ENCODE peak calls at places on chromosomes 3 and 15, in ten cellular contexts. E, K, M, W, O, J, Q, B, Y and X are unnamed samples.

GRCh38 chr3:159252772-159253384 is 451.0 kb downstream of the MFSD1 start:
- DNase-seq in K (no peak), W (no peak), E (no peak), M (no peak), B (no peak), Q (no peak), O (peak), Y (peak), J (peak), X (peak)

GRCh38 chr3:30711867-30712266 is 105.5 kb downstream of the TGFBR2 start:
- DNase-seq in M (no peak), K (no peak), E (no peak), O (no peak), Q (no peak), B (no peak), W (no peak), Y (no peak), J (no peak), X (no peak)

GRCh38 chr15:83698294-83698693 is 44.4 kb downstream of the ADAMTSL3 start:
- DNase-seq in Y (peak), Q (no peak), M (peak), E (no peak), O (no peak), B (peak), W (peak), K (peak), J (no peak), X (peak)

GRCh38 chr3:41365973-41366372 is 166.7 kb downstream of the CTNNB1 start:
- DNase-seq in E (no peak), M (no peak), K (no peak), W (no peak), Y (no peak), B (no peak), J (no peak), O (no peak), Q (no peak), X (no peak)

GRCh38 chr15:38275951-38276350 is 23.3 kb downstream of the SPRED1 start:
- DNase-seq in E (no peak), O (no peak), B (no peak), Y (peak), M (no peak), J (no peak), K (no peak), W (no peak), Q (no peak), X (peak)

GRCh38 chr3:155362808-155363689 is 69.6 kb upstream of the STRIT1 start:
- DNase-seq in M (no peak), O (no peak), W (no peak), E (no peak), J (no peak), Q (no peak), Y (no peak), B (no peak), K (no peak), X (no peak)

GRCh38 chr3:119145500-119146167 is at the start of gene TEX55:
- DNase-seq in Q (no peak), O (peak), Y (peak), J (peak), W (no peak), M (no peak), B (no peak), K (no peak), E (peak), X (peak)

GRCh38 chr15:72086920-72087648 is 30.9 kb downstream of the MYO9A start:
- DNase-seq in O (no peak), Y (no peak), J (no peak), M (no peak), Q (no peak), B (no peak), K (no peak), E (peak), W (no peak), X (no peak)

GRCh38 chr3:191774485-191774884 is 313.5 kb downstream of the PYDC2 start:
- DNase-seq in W (no peak), M (no peak), E (no peak), Y (no peak), J (no peak), B (no peak), Q (peak), K (no peak), O (no peak), X (peak)

GRCh38 chr3:10744098-10744465 is 71.9 kb upstream of the SLC6A11 start:
- DNase-seq in E (no peak), Y (no peak), B (no peak), W (no peak), J (peak), Q (no peak), M (no peak), O (peak), K (no peak), X (no peak)

GRCh38 chr15:75620776-75621536 is 4.6 kb downstream of the SNUPN start:
- DNase-seq in K (peak), B (peak), Y (peak), O (no peak), W (peak), Q (no peak), E (peak), M (peak), J (no peak), X (peak)

GRCh38 chr3:24958910-24959447 is 464.3 kb upstream of the THRB start:
- DNase-seq in Y (no peak), W (no peak), B (no peak), E (no peak), K (no peak), O (no peak), J (no peak), Q (no peak), M (no peak), X (no peak)

GRCh38 chr3:197575362-197575761 is 19.6 kb upstream of the BDH1 start:
- DNase-seq in Q (no peak), M (no peak), J (no peak), W (no peak), B (no peak), Y (no peak), E (no peak), O (peak), K (no peak), X (peak)

GRCh38 chr15:75123395-75123794 is 78.3 kb upstream of the C15orf39 start:
- DNase-seq in O (no peak), K (no peak), B (no peak), Q (no peak), W (no peak), J (no peak), E (no peak), M (no peak), Y (peak), X (no peak)

GRCh38 chr3:72896996-72897757 is 9.3 kb downstream of the GXYLT2 start:
- DNase-seq in K (no peak), Y (peak), Q (no peak), M (no peak), E (no peak), W (no peak), B (no peak), O (no peak), J (no peak), X (no peak)

GRCh38 chr3:97917813-97918536 is 54.3 kb downstream of the RIOX2 start:
- DNase-seq in Q (no peak), W (no peak), O (no peak), K (no peak), M (no peak), B (no peak), J (no peak), Y (peak), E (no peak), X (peak)

GRCh38 chr3:69282191-69282590 is 103.7 kb downstream of the FRMD4B start:
- DNase-seq in B (no peak), O (peak), K (no peak), Y (no peak), E (no peak), J (no peak), M (no peak), W (no peak), Q (no peak), X (no peak)

GRCh38 chr3:137525471-137525870 is 238.6 kb upstream of the SOX14 start:
- DNase-seq in M (no peak), K (no peak), E (no peak), O (no peak), Y (no peak), B (no peak), Q (no peak), J (peak), W (no peak), X (no peak)

GRCh38 chr3:40851836-40852235 is 327.1 kb downstream of the ZNF621 start:
- DNase-seq in Y (no peak), Q (no peak), K (no peak), W (no peak), M (no peak), B (no peak), E (no peak), O (no peak), J (no peak), X (no peak)

GRCh38 chr3:38805765-38806386 is 10.1 kb downstream of the SCN10A start:
- DNase-seq in B (no peak), J (peak), O (peak), Y (peak), K (no peak), Q (peak), M (no peak), E (no peak), W (no peak), X (peak)

GRCh38 chr3:128095222-128095703 is 28.3 kb downstream of the RUVBL1 start:
- DNase-seq in J (peak), Q (peak), B (peak), M (peak), Y (peak), O (peak), E (peak), K (peak), W (peak), X (peak)

GRCh38 chr3:196517919-196518318 is 2.8 kb upstream of the SMCO1 start:
- DNase-seq in Q (no peak), W (no peak), B (no peak), K (no peak), E (no peak), M (no peak), Y (no peak), O (peak), J (no peak), X (peak)

GRCh38 chr3:72100626-72101187 is 315.8 kb upstream of the PROK2 start:
- DNase-seq in E (peak), K (peak), Y (peak), W (peak), M (peak), B (peak), Q (peak), O (peak), J (peak), X (peak)

GRCh38 chr3:114848087-114848486 is 299.0 kb downstream of the ZBTB20 start:
- DNase-seq in Q (no peak), K (no peak), E (peak), W (peak), B (no peak), M (no peak), O (no peak), Y (no peak), J (no peak), X (no peak)

GRCh38 chr3:130975251-130975650 is 51.4 kb downstream of the ASTE1 start:
- DNase-seq in W (no peak), M (no peak), Q (no peak), K (no peak), B (no peak), J (no peak), Y (no peak), E (no peak), O (no peak), X (peak)

GRCh38 chr15:51193979-51194378 is 99.3 kb upstream of the TNFAIP8L3 start:
- DNase-seq in O (no peak), Q (no peak), K (no peak), E (no peak), W (no peak), B (no peak), Y (no peak), J (no peak), M (no peak), X (no peak)

GRCh38 chr3:140942221-140943104 is 827 bp downstream of the SLC25A36 start:
- DNase-seq in W (peak), Q (no peak), Y (peak), O (peak), J (peak), K (peak), B (peak), E (peak), M (peak), X (peak)

GRCh38 chr15:73802336-73803105 is 49.4 kb upstream of the INSYN1 start:
- DNase-seq in M (no peak), Y (no peak), O (no peak), E (no peak), W (peak), B (peak), J (no peak), K (peak), Q (no peak), X (no peak)

GRCh38 chr3:99753268-99753975 is 64.2 kb upstream of the CMSS1 start:
- DNase-seq in W (no peak), Y (peak), B (no peak), E (no peak), O (peak), Q (peak), K (no peak), M (no peak), J (peak), X (peak)

GRCh38 chr3:138468451-138468850 is 34.0 kb downstream of the ESYT3 start:
- DNase-seq in O (no peak), J (no peak), Q (no peak), W (no peak), Y (no peak), E (no peak), K (no peak), M (no peak), B (no peak), X (no peak)

GRCh38 chr3:62795978-62796635 is 79.1 kb downstream of the CADPS start:
- DNase-seq in E (no peak), M (no peak), W (no peak), Y (no peak), O (no peak), Q (no peak), B (no peak), J (no peak), K (no peak), X (no peak)

GRCh38 chr15:30991301-30992072 is at the start of gene MTMR10:
- DNase-seq in M (peak), Y (peak), K (peak), O (peak), E (peak), J (peak), B (peak), Q (no peak), W (peak), X (peak)

GRCh38 chr3:29335438-29335837 is 54.6 kb downstream of the RBMS3 start:
- DNase-seq in E (peak), K (peak), B (peak), M (peak), J (peak), Y (peak), Q (peak), W (peak), O (no peak), X (peak)

GRCh38 chr15:38912067-38912466 is 347.5 kb upstream of the RASGRP1 start:
- DNase-seq in Y (peak), M (no peak), Q (no peak), W (no peak), B (no peak), O (no peak), E (no peak), J (no peak), K (no peak), X (no peak)

DNA sequence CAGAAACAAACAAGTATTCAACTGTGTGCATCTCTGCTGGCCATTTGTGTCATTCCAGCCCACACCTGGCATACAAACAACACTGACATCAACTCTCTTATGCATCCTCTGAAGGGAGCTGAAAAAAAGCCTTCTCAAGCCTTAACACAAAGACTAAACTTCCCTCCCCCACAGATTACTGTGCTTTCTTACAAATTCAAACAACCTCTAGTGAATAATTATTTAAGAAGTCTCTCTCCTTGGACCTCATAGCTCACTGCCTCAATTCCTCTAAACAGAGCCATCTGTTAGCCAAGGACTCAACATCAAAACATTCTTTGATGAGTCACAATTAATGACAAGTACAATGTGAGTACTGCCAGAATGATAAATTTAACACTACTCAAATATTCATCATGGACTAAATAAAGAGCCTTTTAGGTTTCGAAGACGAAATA is 132.1 kb downstream of the WDR76 start:
- DNase-seq in M (no peak), J (no peak), Y (peak), Q (peak), K (no peak), E (no peak), O (no peak), B (no peak), W (no peak), X (peak)
- H3K4me3 ChIP-seq in M (no peak), J (no peak), Y (no peak), Q (no peak), K (no peak), E (no peak), O (no peak), B (no peak), W (no peak), X (no peak)

DNA sequence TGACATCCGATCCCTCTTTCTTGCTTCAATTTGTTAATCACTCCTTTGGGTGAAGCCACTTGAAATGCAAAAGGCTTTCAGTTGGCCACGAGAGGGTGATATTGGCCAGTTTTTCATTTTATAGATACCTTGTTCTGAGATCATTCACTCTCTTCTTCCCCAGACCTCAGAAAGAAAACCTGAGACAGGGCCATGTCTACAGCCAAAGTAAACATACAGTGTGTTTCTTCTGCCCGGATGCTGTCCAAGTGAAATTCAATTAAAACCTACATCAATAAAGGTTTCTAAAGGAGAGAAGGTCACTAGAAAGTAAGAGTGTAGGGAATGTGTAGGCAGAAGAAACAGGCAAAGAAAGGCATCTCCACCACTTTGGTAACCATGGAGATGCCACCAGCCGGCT is 39.5 kb upstream of the FMN1 start:
- DNase-seq in O (peak), B (no peak), K (no peak), E (no peak), W (no peak), Q (peak), J (peak), M (no peak), Y (peak), X (peak)
- TF ChIP-seq CTCF in O (peak), B (peak), K (no peak), E (peak), W (no peak), Q (peak), J (peak), M (peak), Y (peak), X (peak)

DNA sequence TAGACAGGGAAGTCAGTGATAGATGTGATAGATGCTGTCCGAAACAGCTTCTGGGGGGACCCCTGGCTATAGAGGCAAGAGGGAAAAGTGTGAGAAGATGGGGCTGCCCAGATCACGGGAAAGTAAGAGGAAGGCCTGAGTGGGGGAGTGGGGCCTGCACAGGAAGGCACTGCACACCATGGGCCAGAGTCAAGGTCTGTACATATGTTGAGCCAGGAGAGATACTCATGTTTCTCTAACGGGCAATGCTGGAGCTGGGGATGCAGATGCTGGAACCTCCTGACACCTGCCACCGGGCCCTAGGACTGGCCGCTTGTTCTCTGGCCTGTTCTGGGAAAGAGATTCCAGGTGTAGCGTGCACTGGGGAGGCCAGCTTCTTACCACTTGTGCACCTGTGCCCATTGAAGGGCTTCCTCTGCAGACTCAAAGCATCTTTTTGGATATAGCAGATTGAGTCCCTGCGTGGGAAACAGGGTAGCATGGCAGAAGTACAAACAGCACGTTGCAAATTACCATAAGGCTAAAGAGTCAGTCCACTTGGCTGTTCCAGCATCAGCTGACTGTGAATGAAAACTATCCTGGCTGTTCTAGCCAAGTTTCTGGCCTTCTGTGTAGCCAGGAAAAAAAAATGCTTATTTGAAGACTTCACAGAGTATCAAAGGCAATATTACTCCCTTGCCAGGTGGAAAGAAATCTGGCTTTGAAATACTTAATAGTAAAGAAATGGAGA is 77.1 kb upstream of the GSK3B start:
- DNase-seq in E (no peak), O (no peak), B (no peak), Y (peak), K (no peak), M (no peak), Q (no peak), W (no peak), J (no peak), X (no peak)
- H3K4me3 ChIP-seq in E (no peak), O (no peak), B (no peak), Y (no peak), K (no peak), M (no peak), Q (no peak), W (no peak), J (no peak), X (no peak)

DNA sequence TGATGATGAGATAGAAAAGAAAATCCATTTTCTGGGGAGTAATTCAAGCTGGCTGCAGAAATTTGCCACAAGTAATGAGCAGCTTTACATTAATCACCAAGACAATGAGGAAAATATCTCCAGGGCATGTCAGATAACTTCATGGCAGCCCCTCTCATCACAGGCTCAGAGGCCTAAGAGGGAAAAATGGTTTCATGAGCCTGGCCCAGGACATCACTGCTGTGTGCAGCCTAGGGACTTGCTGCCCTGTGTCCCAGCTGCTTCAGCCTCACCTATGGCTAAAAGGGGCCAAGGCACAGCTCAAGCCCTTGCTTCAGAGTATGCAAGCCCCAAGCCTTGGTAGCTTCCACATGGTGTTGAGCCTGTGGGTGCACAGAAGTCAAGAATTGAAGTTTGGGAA is 161.7 kb downstream of the OPA1 start:
- DNase-seq in K (no peak), Y (no peak), E (no peak), B (no peak), W (no peak), J (no peak), M (no peak), O (no peak), Q (no peak), X (no peak)
- TF ChIP-seq CTCF in K (no peak), Y (no peak), E (no peak), B (no peak), W (no peak), J (no peak), M (no peak), O (no peak), Q (no peak), X (no peak)

GRCh38 chr15:65420975-65421359 is 1.8 kb downstream of the IGDCC4 start:
- DNase-seq in W (peak), K (no peak), Q (no peak), O (no peak), Y (no peak), E (no peak), J (no peak), M (no peak), B (no peak), X (no peak)
- H3K4me3 ChIP-seq in W (no peak), K (peak), Q (peak), O (peak), Y (no peak), E (peak), J (peak), M (no peak), B (peak), X (no peak)

GRCh38 chr15:34358367-34358766 is 8.6 kb downstream of the LPCAT4 start:
- DNase-seq in Q (no peak), B (no peak), O (no peak), Y (no peak), K (no peak), E (no peak), M (no peak), J (no peak), W (no peak), X (no peak)
- TF ChIP-seq CTCF in Q (peak), B (no peak), O (no peak), Y (peak), K (no peak), E (no peak), M (no peak), J (peak), W (no peak), X (no peak)

GRCh38 chr15:77178421-77178820 is 107.5 kb upstream of the TSPAN3 start:
- DNase-seq in E (no peak), Y (no peak), W (no peak), B (no peak), Q (no peak), K (no peak), M (no peak), O (no peak), J (no peak), X (no peak)
- H3K4me3 ChIP-seq in E (no peak), Y (no peak), W (no peak), B (no peak), Q (no peak), K (no peak), M (no peak), O (no peak), J (no peak), X (no peak)